ENCODE peak calls at places on chromosomes 6 and 20, in nine cellular contexts. One of them, this sample, is unnamed.

GRCh38 chr6:21151178-21151956 is 442.2 kb upstream of the SOX4 start:
- DNase-seq in stimulated activated CD8-positive, alpha-beta memory T cell treated with anti-CD3 and anti-CD28 coated beads, Interleukin-7, amount 100 ng/mL, for 1 hour: no peak
- DNase-seq in stromal cell of bone marrow: no peak
- DNase-seq in stimulated activated CD4-positive, alpha-beta T cell treated with anti-CD3 and anti-CD28 coated beads, Interleukin-12 subunit alpha, Interleukin-12 subunit beta, amount 100 ng/mL, for 4 hours: no peak
- DNase-seq in cardiac fibroblast: no peak
- DNase-seq in CD8-positive, alpha-beta memory T cell: no peak
- DNase-seq in activated CD4-positive, alpha-beta T cell treated with anti-CD3 and anti-CD28 coated beads, Interleukin-2, amount 50 U/mL, for 1 hour: no peak
- DNase-seq in neuronal stem cell: no peak
- DNase-seq in HTR-8/SVneo: no peak
- DNase-seq in this sample: no peak

GRCh38 chr6:121694389-121695185 is 259.1 kb downstream of the GJA1 start:
- DNase-seq in stimulated activated CD8-positive, alpha-beta memory T cell treated with anti-CD3 and anti-CD28 coated beads, Interleukin-7, amount 100 ng/mL, for 1 hour: no peak
- DNase-seq in HTR-8/SVneo: no peak
- DNase-seq in cardiac fibroblast: peak
- DNase-seq in stimulated activated CD4-positive, alpha-beta T cell treated with anti-CD3 and anti-CD28 coated beads, Interleukin-12 subunit alpha, Interleukin-12 subunit beta, amount 100 ng/mL, for 4 hours: no peak
- DNase-seq in neuronal stem cell: no peak
- DNase-seq in stromal cell of bone marrow: peak
- DNase-seq in activated CD4-positive, alpha-beta T cell treated with anti-CD3 and anti-CD28 coated beads, Interleukin-2, amount 50 U/mL, for 1 hour: no peak
- DNase-seq in CD8-positive, alpha-beta memory T cell: no peak
- DNase-seq in this sample: no peak

GRCh38 chr6:836276-836853 is 143.4 kb upstream of the EXOC2 start:
- DNase-seq in activated CD4-positive, alpha-beta T cell treated with anti-CD3 and anti-CD28 coated beads, Interleukin-2, amount 50 U/mL, for 1 hour: no peak
- DNase-seq in stimulated activated CD8-positive, alpha-beta memory T cell treated with anti-CD3 and anti-CD28 coated beads, Interleukin-7, amount 100 ng/mL, for 1 hour: no peak
- DNase-seq in stimulated activated CD4-positive, alpha-beta T cell treated with anti-CD3 and anti-CD28 coated beads, Interleukin-12 subunit alpha, Interleukin-12 subunit beta, amount 100 ng/mL, for 4 hours: no peak
- DNase-seq in stromal cell of bone marrow: no peak
- DNase-seq in HTR-8/SVneo: no peak
- DNase-seq in CD8-positive, alpha-beta memory T cell: no peak
- DNase-seq in neuronal stem cell: no peak
- DNase-seq in cardiac fibroblast: no peak
- DNase-seq in this sample: no peak

GRCh38 chr6:89081423-89082322 is 1.1 kb downstream of the PNRC1 start:
- DNase-seq in stimulated activated CD8-positive, alpha-beta memory T cell treated with anti-CD3 and anti-CD28 coated beads, Interleukin-7, amount 100 ng/mL, for 1 hour: peak
- DNase-seq in cardiac fibroblast: peak
- DNase-seq in stromal cell of bone marrow: peak
- DNase-seq in activated CD4-positive, alpha-beta T cell treated with anti-CD3 and anti-CD28 coated beads, Interleukin-2, amount 50 U/mL, for 1 hour: peak
- DNase-seq in stimulated activated CD4-positive, alpha-beta T cell treated with anti-CD3 and anti-CD28 coated beads, Interleukin-12 subunit alpha, Interleukin-12 subunit beta, amount 100 ng/mL, for 4 hours: peak
- DNase-seq in HTR-8/SVneo: peak
- DNase-seq in neuronal stem cell: peak
- DNase-seq in CD8-positive, alpha-beta memory T cell: peak
- DNase-seq in this sample: peak

GRCh38 chr6:144151010-144151727 is 852 bp downstream of the STX11 start:
- DNase-seq in stimulated activated CD8-positive, alpha-beta memory T cell treated with anti-CD3 and anti-CD28 coated beads, Interleukin-7, amount 100 ng/mL, for 1 hour: no peak
- DNase-seq in stromal cell of bone marrow: no peak
- DNase-seq in CD8-positive, alpha-beta memory T cell: peak
- DNase-seq in neuronal stem cell: no peak
- DNase-seq in cardiac fibroblast: no peak
- DNase-seq in HTR-8/SVneo: peak
- DNase-seq in stimulated activated CD4-positive, alpha-beta T cell treated with anti-CD3 and anti-CD28 coated beads, Interleukin-12 subunit alpha, Interleukin-12 subunit beta, amount 100 ng/mL, for 4 hours: peak
- DNase-seq in activated CD4-positive, alpha-beta T cell treated with anti-CD3 and anti-CD28 coated beads, Interleukin-2, amount 50 U/mL, for 1 hour: peak
- DNase-seq in this sample: peak

GRCh38 chr20:1942486-1943266 is 47.5 kb downstream of the SIRPA start:
- DNase-seq in stimulated activated CD8-positive, alpha-beta memory T cell treated with anti-CD3 and anti-CD28 coated beads, Interleukin-7, amount 100 ng/mL, for 1 hour: no peak
- DNase-seq in cardiac fibroblast: no peak
- DNase-seq in neuronal stem cell: no peak
- DNase-seq in stromal cell of bone marrow: no peak
- DNase-seq in activated CD4-positive, alpha-beta T cell treated with anti-CD3 and anti-CD28 coated beads, Interleukin-2, amount 50 U/mL, for 1 hour: no peak
- DNase-seq in HTR-8/SVneo: no peak
- DNase-seq in stimulated activated CD4-positive, alpha-beta T cell treated with anti-CD3 and anti-CD28 coated beads, Interleukin-12 subunit alpha, Interleukin-12 subunit beta, amount 100 ng/mL, for 4 hours: no peak
- DNase-seq in CD8-positive, alpha-beta memory T cell: no peak
- DNase-seq in this sample: no peak

GRCh38 chr20:50814438-50815161 is 19.7 kb downstream of the BCAS4 start:
- DNase-seq in stimulated activated CD4-positive, alpha-beta T cell treated with anti-CD3 and anti-CD28 coated beads, Interleukin-12 subunit alpha, Interleukin-12 subunit beta, amount 100 ng/mL, for 4 hours: no peak
- DNase-seq in neuronal stem cell: no peak
- DNase-seq in CD8-positive, alpha-beta memory T cell: no peak
- DNase-seq in HTR-8/SVneo: no peak
- DNase-seq in activated CD4-positive, alpha-beta T cell treated with anti-CD3 and anti-CD28 coated beads, Interleukin-2, amount 50 U/mL, for 1 hour: no peak
- DNase-seq in stimulated activated CD8-positive, alpha-beta memory T cell treated with anti-CD3 and anti-CD28 coated beads, Interleukin-7, amount 100 ng/mL, for 1 hour: no peak
- DNase-seq in stromal cell of bone marrow: no peak
- DNase-seq in cardiac fibroblast: no peak
- DNase-seq in this sample: no peak

GRCh38 chr6:116136933-116137340 is 11.0 kb upstream of the COL10A1 start:
- DNase-seq in HTR-8/SVneo: no peak
- DNase-seq in stimulated activated CD8-positive, alpha-beta memory T cell treated with anti-CD3 and anti-CD28 coated beads, Interleukin-7, amount 100 ng/mL, for 1 hour: no peak
- DNase-seq in activated CD4-positive, alpha-beta T cell treated with anti-CD3 and anti-CD28 coated beads, Interleukin-2, amount 50 U/mL, for 1 hour: no peak
- DNase-seq in cardiac fibroblast: peak
- DNase-seq in stromal cell of bone marrow: no peak
- DNase-seq in neuronal stem cell: no peak
- DNase-seq in stimulated activated CD4-positive, alpha-beta T cell treated with anti-CD3 and anti-CD28 coated beads, Interleukin-12 subunit alpha, Interleukin-12 subunit beta, amount 100 ng/mL, for 4 hours: no peak
- DNase-seq in CD8-positive, alpha-beta memory T cell: peak
- DNase-seq in this sample: no peak

GRCh38 chr6:35077006-35077712 is 64.0 kb downstream of the TCP11 start:
- DNase-seq in stimulated activated CD8-positive, alpha-beta memory T cell treated with anti-CD3 and anti-CD28 coated beads, Interleukin-7, amount 100 ng/mL, for 1 hour: no peak
- DNase-seq in HTR-8/SVneo: no peak
- DNase-seq in stromal cell of bone marrow: no peak
- DNase-seq in stimulated activated CD4-positive, alpha-beta T cell treated with anti-CD3 and anti-CD28 coated beads, Interleukin-12 subunit alpha, Interleukin-12 subunit beta, amount 100 ng/mL, for 4 hours: no peak
- DNase-seq in neuronal stem cell: no peak
- DNase-seq in cardiac fibroblast: no peak
- DNase-seq in CD8-positive, alpha-beta memory T cell: no peak
- DNase-seq in activated CD4-positive, alpha-beta T cell treated with anti-CD3 and anti-CD28 coated beads, Interleukin-2, amount 50 U/mL, for 1 hour: no peak
- DNase-seq in this sample: no peak

GRCh38 chr6:55825402-55826051 is 49.9 kb downstream of the BMP5 start:
- DNase-seq in cardiac fibroblast: peak
- DNase-seq in stimulated activated CD4-positive, alpha-beta T cell treated with anti-CD3 and anti-CD28 coated beads, Interleukin-12 subunit alpha, Interleukin-12 subunit beta, amount 100 ng/mL, for 4 hours: no peak
- DNase-seq in stimulated activated CD8-positive, alpha-beta memory T cell treated with anti-CD3 and anti-CD28 coated beads, Interleukin-7, amount 100 ng/mL, for 1 hour: no peak
- DNase-seq in activated CD4-positive, alpha-beta T cell treated with anti-CD3 and anti-CD28 coated beads, Interleukin-2, amount 50 U/mL, for 1 hour: no peak
- DNase-seq in neuronal stem cell: peak
- DNase-seq in HTR-8/SVneo: peak
- DNase-seq in stromal cell of bone marrow: peak
- DNase-seq in CD8-positive, alpha-beta memory T cell: no peak
- DNase-seq in this sample: no peak

GRCh38 chr6:36350681-36351091 is 14.0 kb upstream of the BNIP5 start:
- DNase-seq in neuronal stem cell: no peak
- DNase-seq in cardiac fibroblast: peak
- DNase-seq in stimulated activated CD4-positive, alpha-beta T cell treated with anti-CD3 and anti-CD28 coated beads, Interleukin-12 subunit alpha, Interleukin-12 subunit beta, amount 100 ng/mL, for 4 hours: no peak
- DNase-seq in stromal cell of bone marrow: peak
- DNase-seq in CD8-positive, alpha-beta memory T cell: no peak
- DNase-seq in activated CD4-positive, alpha-beta T cell treated with anti-CD3 and anti-CD28 coated beads, Interleukin-2, amount 50 U/mL, for 1 hour: no peak
- DNase-seq in HTR-8/SVneo: no peak
- DNase-seq in stimulated activated CD8-positive, alpha-beta memory T cell treated with anti-CD3 and anti-CD28 coated beads, Interleukin-7, amount 100 ng/mL, for 1 hour: no peak
- DNase-seq in this sample: peak

GRCh38 chr6:13278184-13278583 is 50.2 kb downstream of the TBC1D7 start:
- DNase-seq in stromal cell of bone marrow: no peak
- DNase-seq in stimulated activated CD8-positive, alpha-beta memory T cell treated with anti-CD3 and anti-CD28 coated beads, Interleukin-7, amount 100 ng/mL, for 1 hour: no peak
- DNase-seq in neuronal stem cell: no peak
- DNase-seq in CD8-positive, alpha-beta memory T cell: no peak
- DNase-seq in stimulated activated CD4-positive, alpha-beta T cell treated with anti-CD3 and anti-CD28 coated beads, Interleukin-12 subunit alpha, Interleukin-12 subunit beta, amount 100 ng/mL, for 4 hours: no peak
- DNase-seq in activated CD4-positive, alpha-beta T cell treated with anti-CD3 and anti-CD28 coated beads, Interleukin-2, amount 50 U/mL, for 1 hour: no peak
- DNase-seq in HTR-8/SVneo: no peak
- DNase-seq in cardiac fibroblast: no peak
- DNase-seq in this sample: peak

GRCh38 chr6:113526553-113526952 is 330.6 kb upstream of the MARCKS start:
- DNase-seq in activated CD4-positive, alpha-beta T cell treated with anti-CD3 and anti-CD28 coated beads, Interleukin-2, amount 50 U/mL, for 1 hour: no peak
- DNase-seq in stromal cell of bone marrow: no peak
- DNase-seq in stimulated activated CD4-positive, alpha-beta T cell treated with anti-CD3 and anti-CD28 coated beads, Interleukin-12 subunit alpha, Interleukin-12 subunit beta, amount 100 ng/mL, for 4 hours: no peak
- DNase-seq in CD8-positive, alpha-beta memory T cell: no peak
- DNase-seq in neuronal stem cell: no peak
- DNase-seq in stimulated activated CD8-positive, alpha-beta memory T cell treated with anti-CD3 and anti-CD28 coated beads, Interleukin-7, amount 100 ng/mL, for 1 hour: no peak
- DNase-seq in cardiac fibroblast: no peak
- DNase-seq in HTR-8/SVneo: no peak
- DNase-seq in this sample: no peak

GRCh38 chr20:23180451-23180921 is 94.4 kb upstream of the CD93 start:
- DNase-seq in stimulated activated CD4-positive, alpha-beta T cell treated with anti-CD3 and anti-CD28 coated beads, Interleukin-12 subunit alpha, Interleukin-12 subunit beta, amount 100 ng/mL, for 4 hours: no peak
- DNase-seq in cardiac fibroblast: peak
- DNase-seq in activated CD4-positive, alpha-beta T cell treated with anti-CD3 and anti-CD28 coated beads, Interleukin-2, amount 50 U/mL, for 1 hour: no peak
- DNase-seq in stimulated activated CD8-positive, alpha-beta memory T cell treated with anti-CD3 and anti-CD28 coated beads, Interleukin-7, amount 100 ng/mL, for 1 hour: no peak
- DNase-seq in CD8-positive, alpha-beta memory T cell: no peak
- DNase-seq in stromal cell of bone marrow: no peak
- DNase-seq in neuronal stem cell: no peak
- DNase-seq in HTR-8/SVneo: no peak
- DNase-seq in this sample: no peak

GRCh38 chr20:12936020-12936419 is 72.8 kb upstream of the SPTLC3 start:
- DNase-seq in neuronal stem cell: no peak
- DNase-seq in HTR-8/SVneo: no peak
- DNase-seq in stimulated activated CD4-positive, alpha-beta T cell treated with anti-CD3 and anti-CD28 coated beads, Interleukin-12 subunit alpha, Interleukin-12 subunit beta, amount 100 ng/mL, for 4 hours: no peak
- DNase-seq in activated CD4-positive, alpha-beta T cell treated with anti-CD3 and anti-CD28 coated beads, Interleukin-2, amount 50 U/mL, for 1 hour: no peak
- DNase-seq in stimulated activated CD8-positive, alpha-beta memory T cell treated with anti-CD3 and anti-CD28 coated beads, Interleukin-7, amount 100 ng/mL, for 1 hour: no peak
- DNase-seq in stromal cell of bone marrow: no peak
- DNase-seq in CD8-positive, alpha-beta memory T cell: no peak
- DNase-seq in cardiac fibroblast: no peak
- DNase-seq in this sample: no peak

GRCh38 chr20:19435820-19436219 is 223.4 kb downstream of the SLC24A3 start:
- DNase-seq in HTR-8/SVneo: no peak
- DNase-seq in stimulated activated CD8-positive, alpha-beta memory T cell treated with anti-CD3 and anti-CD28 coated beads, Interleukin-7, amount 100 ng/mL, for 1 hour: no peak
- DNase-seq in stromal cell of bone marrow: no peak
- DNase-seq in cardiac fibroblast: no peak
- DNase-seq in neuronal stem cell: no peak
- DNase-seq in activated CD4-positive, alpha-beta T cell treated with anti-CD3 and anti-CD28 coated beads, Interleukin-2, amount 50 U/mL, for 1 hour: no peak
- DNase-seq in stimulated activated CD4-positive, alpha-beta T cell treated with anti-CD3 and anti-CD28 coated beads, Interleukin-12 subunit alpha, Interleukin-12 subunit beta, amount 100 ng/mL, for 4 hours: no peak
- DNase-seq in CD8-positive, alpha-beta memory T cell: no peak
- DNase-seq in this sample: no peak

GRCh38 chr6:105138141-105138540 is 41.7 kb downstream of the POPDC3 start:
- DNase-seq in neuronal stem cell: no peak
- DNase-seq in activated CD4-positive, alpha-beta T cell treated with anti-CD3 and anti-CD28 coated beads, Interleukin-2, amount 50 U/mL, for 1 hour: no peak
- DNase-seq in stromal cell of bone marrow: no peak
- DNase-seq in cardiac fibroblast: no peak
- DNase-seq in HTR-8/SVneo: no peak
- DNase-seq in stimulated activated CD4-positive, alpha-beta T cell treated with anti-CD3 and anti-CD28 coated beads, Interleukin-12 subunit alpha, Interleukin-12 subunit beta, amount 100 ng/mL, for 4 hours: no peak
- DNase-seq in stimulated activated CD8-positive, alpha-beta memory T cell treated with anti-CD3 and anti-CD28 coated beads, Interleukin-7, amount 100 ng/mL, for 1 hour: no peak
- DNase-seq in CD8-positive, alpha-beta memory T cell: no peak
- DNase-seq in this sample: no peak

GRCh38 chr6:153231048-153231635 is 100.1 kb upstream of the RGS17 start:
- DNase-seq in cardiac fibroblast: peak
- DNase-seq in CD8-positive, alpha-beta memory T cell: no peak
- DNase-seq in neuronal stem cell: peak
- DNase-seq in stimulated activated CD4-positive, alpha-beta T cell treated with anti-CD3 and anti-CD28 coated beads, Interleukin-12 subunit alpha, Interleukin-12 subunit beta, amount 100 ng/mL, for 4 hours: peak
- DNase-seq in HTR-8/SVneo: peak
- DNase-seq in stimulated activated CD8-positive, alpha-beta memory T cell treated with anti-CD3 and anti-CD28 coated beads, Interleukin-7, amount 100 ng/mL, for 1 hour: no peak
- DNase-seq in activated CD4-positive, alpha-beta T cell treated with anti-CD3 and anti-CD28 coated beads, Interleukin-2, amount 50 U/mL, for 1 hour: no peak
- DNase-seq in stromal cell of bone marrow: no peak
- DNase-seq in this sample: peak

GRCh38 chr6:142302427-142303190 is 802 bp downstream of the ADGRG6 start:
- DNase-seq in stimulated activated CD8-positive, alpha-beta memory T cell treated with anti-CD3 and anti-CD28 coated beads, Interleukin-7, amount 100 ng/mL, for 1 hour: no peak
- DNase-seq in neuronal stem cell: no peak
- DNase-seq in cardiac fibroblast: no peak
- DNase-seq in CD8-positive, alpha-beta memory T cell: no peak
- DNase-seq in HTR-8/SVneo: no peak
- DNase-seq in stromal cell of bone marrow: no peak
- DNase-seq in stimulated activated CD4-positive, alpha-beta T cell treated with anti-CD3 and anti-CD28 coated beads, Interleukin-12 subunit alpha, Interleukin-12 subunit beta, amount 100 ng/mL, for 4 hours: no peak
- DNase-seq in activated CD4-positive, alpha-beta T cell treated with anti-CD3 and anti-CD28 coated beads, Interleukin-2, amount 50 U/mL, for 1 hour: no peak
- DNase-seq in this sample: peak

GRCh38 chr6:152142116-152142515 is 334.6 kb downstream of the ESR1 start:
- DNase-seq in HTR-8/SVneo: no peak
- DNase-seq in activated CD4-positive, alpha-beta T cell treated with anti-CD3 and anti-CD28 coated beads, Interleukin-2, amount 50 U/mL, for 1 hour: no peak
- DNase-seq in stimulated activated CD8-positive, alpha-beta memory T cell treated with anti-CD3 and anti-CD28 coated beads, Interleukin-7, amount 100 ng/mL, for 1 hour: no peak
- DNase-seq in neuronal stem cell: no peak
- DNase-seq in CD8-positive, alpha-beta memory T cell: no peak
- DNase-seq in cardiac fibroblast: peak
- DNase-seq in stimulated activated CD4-positive, alpha-beta T cell treated with anti-CD3 and anti-CD28 coated beads, Interleukin-12 subunit alpha, Interleukin-12 subunit beta, amount 100 ng/mL, for 4 hours: no peak
- DNase-seq in stromal cell of bone marrow: no peak
- DNase-seq in this sample: no peak

GRCh38 chr20:9493818-9494217 is 20.6 kb upstream of the LAMP5 start:
- DNase-seq in stimulated activated CD8-positive, alpha-beta memory T cell treated with anti-CD3 and anti-CD28 coated beads, Interleukin-7, amount 100 ng/mL, for 1 hour: no peak
- DNase-seq in activated CD4-positive, alpha-beta T cell treated with anti-CD3 and anti-CD28 coated beads, Interleukin-2, amount 50 U/mL, for 1 hour: no peak
- DNase-seq in CD8-positive, alpha-beta memory T cell: no peak
- DNase-seq in cardiac fibroblast: no peak
- DNase-seq in HTR-8/SVneo: no peak
- DNase-seq in neuronal stem cell: no peak
- DNase-seq in stimulated activated CD4-positive, alpha-beta T cell treated with anti-CD3 and anti-CD28 coated beads, Interleukin-12 subunit alpha, Interleukin-12 subunit beta, amount 100 ng/mL, for 4 hours: no peak
- DNase-seq in stromal cell of bone marrow: peak
- DNase-seq in this sample: no peak

GRCh38 chr6:137717074-137718073 is 149.7 kb upstream of the TNFAIP3 start:
- DNase-seq in activated CD4-positive, alpha-beta T cell treated with anti-CD3 and anti-CD28 coated beads, Interleukin-2, amount 50 U/mL, for 1 hour: peak
- DNase-seq in cardiac fibroblast: no peak
- DNase-seq in CD8-positive, alpha-beta memory T cell: peak
- DNase-seq in stromal cell of bone marrow: no peak
- DNase-seq in HTR-8/SVneo: no peak
- DNase-seq in neuronal stem cell: no peak
- DNase-seq in stimulated activated CD8-positive, alpha-beta memory T cell treated with anti-CD3 and anti-CD28 coated beads, Interleukin-7, amount 100 ng/mL, for 1 hour: peak
- DNase-seq in stimulated activated CD4-positive, alpha-beta T cell treated with anti-CD3 and anti-CD28 coated beads, Interleukin-12 subunit alpha, Interleukin-12 subunit beta, amount 100 ng/mL, for 4 hours: no peak
- DNase-seq in this sample: no peak

GRCh38 chr20:38373231-38373867 is 27.1 kb downstream of the LBP start:
- DNase-seq in stromal cell of bone marrow: no peak
- DNase-seq in cardiac fibroblast: peak
- DNase-seq in stimulated activated CD4-positive, alpha-beta T cell treated with anti-CD3 and anti-CD28 coated beads, Interleukin-12 subunit alpha, Interleukin-12 subunit beta, amount 100 ng/mL, for 4 hours: no peak
- DNase-seq in activated CD4-positive, alpha-beta T cell treated with anti-CD3 and anti-CD28 coated beads, Interleukin-2, amount 50 U/mL, for 1 hour: no peak
- DNase-seq in CD8-positive, alpha-beta memory T cell: no peak
- DNase-seq in neuronal stem cell: no peak
- DNase-seq in HTR-8/SVneo: no peak
- DNase-seq in stimulated activated CD8-positive, alpha-beta memory T cell treated with anti-CD3 and anti-CD28 coated beads, Interleukin-7, amount 100 ng/mL, for 1 hour: no peak
- DNase-seq in this sample: no peak

GRCh38 chr20:1423625-1424106 is 30.8 kb upstream of the FKBP1A start:
- DNase-seq in activated CD4-positive, alpha-beta T cell treated with anti-CD3 and anti-CD28 coated beads, Interleukin-2, amount 50 U/mL, for 1 hour: no peak
- DNase-seq in stimulated activated CD8-positive, alpha-beta memory T cell treated with anti-CD3 and anti-CD28 coated beads, Interleukin-7, amount 100 ng/mL, for 1 hour: no peak
- DNase-seq in CD8-positive, alpha-beta memory T cell: no peak
- DNase-seq in stimulated activated CD4-positive, alpha-beta T cell treated with anti-CD3 and anti-CD28 coated beads, Interleukin-12 subunit alpha, Interleukin-12 subunit beta, amount 100 ng/mL, for 4 hours: no peak
- DNase-seq in stromal cell of bone marrow: no peak
- DNase-seq in cardiac fibroblast: peak
- DNase-seq in neuronal stem cell: peak
- DNase-seq in HTR-8/SVneo: no peak
- DNase-seq in this sample: peak

GRCh38 chr20:13857961-13858360 is 73.1 kb downstream of the NDUFAF5 start:
- DNase-seq in stimulated activated CD8-positive, alpha-beta memory T cell treated with anti-CD3 and anti-CD28 coated beads, Interleukin-7, amount 100 ng/mL, for 1 hour: no peak
- DNase-seq in HTR-8/SVneo: no peak
- DNase-seq in stromal cell of bone marrow: no peak
- DNase-seq in stimulated activated CD4-positive, alpha-beta T cell treated with anti-CD3 and anti-CD28 coated beads, Interleukin-12 subunit alpha, Interleukin-12 subunit beta, amount 100 ng/mL, for 4 hours: no peak
- DNase-seq in CD8-positive, alpha-beta memory T cell: no peak
- DNase-seq in activated CD4-positive, alpha-beta T cell treated with anti-CD3 and anti-CD28 coated beads, Interleukin-2, amount 50 U/mL, for 1 hour: no peak
- DNase-seq in neuronal stem cell: no peak
- DNase-seq in cardiac fibroblast: no peak
- DNase-seq in this sample: no peak

GRCh38 chr6:81214414-81215091 is 537.9 kb downstream of the TENT5A start:
- DNase-seq in stimulated activated CD8-positive, alpha-beta memory T cell treated with anti-CD3 and anti-CD28 coated beads, Interleukin-7, amount 100 ng/mL, for 1 hour: no peak
- DNase-seq in stimulated activated CD4-positive, alpha-beta T cell treated with anti-CD3 and anti-CD28 coated beads, Interleukin-12 subunit alpha, Interleukin-12 subunit beta, amount 100 ng/mL, for 4 hours: no peak
- DNase-seq in activated CD4-positive, alpha-beta T cell treated with anti-CD3 and anti-CD28 coated beads, Interleukin-2, amount 50 U/mL, for 1 hour: no peak
- DNase-seq in neuronal stem cell: no peak
- DNase-seq in HTR-8/SVneo: no peak
- DNase-seq in stromal cell of bone marrow: no peak
- DNase-seq in CD8-positive, alpha-beta memory T cell: no peak
- DNase-seq in cardiac fibroblast: no peak
- DNase-seq in this sample: no peak

GRCh38 chr6:35213161-35213823 is 464 bp upstream of the SCUBE3 start:
- DNase-seq in activated CD4-positive, alpha-beta T cell treated with anti-CD3 and anti-CD28 coated beads, Interleukin-2, amount 50 U/mL, for 1 hour: no peak
- DNase-seq in stimulated activated CD8-positive, alpha-beta memory T cell treated with anti-CD3 and anti-CD28 coated beads, Interleukin-7, amount 100 ng/mL, for 1 hour: no peak
- DNase-seq in CD8-positive, alpha-beta memory T cell: no peak
- DNase-seq in HTR-8/SVneo: no peak
- DNase-seq in stromal cell of bone marrow: no peak
- DNase-seq in stimulated activated CD4-positive, alpha-beta T cell treated with anti-CD3 and anti-CD28 coated beads, Interleukin-12 subunit alpha, Interleukin-12 subunit beta, amount 100 ng/mL, for 4 hours: no peak
- DNase-seq in cardiac fibroblast: no peak
- DNase-seq in neuronal stem cell: peak
- DNase-seq in this sample: peak

GRCh38 chr6:56693246-56693607 is 50.5 kb upstream of the DST start:
- DNase-seq in CD8-positive, alpha-beta memory T cell: no peak
- DNase-seq in cardiac fibroblast: peak
- DNase-seq in stromal cell of bone marrow: peak
- DNase-seq in activated CD4-positive, alpha-beta T cell treated with anti-CD3 and anti-CD28 coated beads, Interleukin-2, amount 50 U/mL, for 1 hour: no peak
- DNase-seq in stimulated activated CD8-positive, alpha-beta memory T cell treated with anti-CD3 and anti-CD28 coated beads, Interleukin-7, amount 100 ng/mL, for 1 hour: no peak
- DNase-seq in stimulated activated CD4-positive, alpha-beta T cell treated with anti-CD3 and anti-CD28 coated beads, Interleukin-12 subunit alpha, Interleukin-12 subunit beta, amount 100 ng/mL, for 4 hours: no peak
- DNase-seq in neuronal stem cell: no peak
- DNase-seq in HTR-8/SVneo: peak
- DNase-seq in this sample: no peak

GRCh38 chr20:38242848-38243449 is 17.6 kb downstream of the KIAA1755 start:
- DNase-seq in activated CD4-positive, alpha-beta T cell treated with anti-CD3 and anti-CD28 coated beads, Interleukin-2, amount 50 U/mL, for 1 hour: no peak
- DNase-seq in CD8-positive, alpha-beta memory T cell: no peak
- DNase-seq in neuronal stem cell: no peak
- DNase-seq in stimulated activated CD8-positive, alpha-beta memory T cell treated with anti-CD3 and anti-CD28 coated beads, Interleukin-7, amount 100 ng/mL, for 1 hour: no peak
- DNase-seq in stromal cell of bone marrow: no peak
- DNase-seq in HTR-8/SVneo: no peak
- DNase-seq in cardiac fibroblast: no peak
- DNase-seq in stimulated activated CD4-positive, alpha-beta T cell treated with anti-CD3 and anti-CD28 coated beads, Interleukin-12 subunit alpha, Interleukin-12 subunit beta, amount 100 ng/mL, for 4 hours: no peak
- DNase-seq in this sample: peak

This sample was measured in ELF-1.